ENCODE peak calls at places on chromosomes 2 and 18, in seven cellular contexts. P is neural progenitor cell, Y is OCI-LY7, O is GM23248, E is SK-N-SH, Q is GM23338, Z is HCT116. R is an unnamed sample.
A peak's percentile ranks its signal among the peaks of the same experiment; 100 is the strongest.

GRCh38 chr18:41660654-41661053 is 294.4 kb upstream of the PIK3C3 start:
- DNase-seq in P (no peak), Y (no peak), O (no peak), E (no peak), Q (no peak), Z (no peak), R (no peak)

GRCh38 chr2:197969391-197969893 is 165.0 kb downstream of the PLCL1 start:
- DNase-seq in P (no peak), Y (no peak), O (peak; percentile 84), E (no peak), Q (no peak), Z (no peak), R (peak; percentile 6)

GRCh38 chr2:65856423-65856822 is 424.0 kb upstream of the SPRED2 start:
- DNase-seq in P (no peak), Y (no peak), O (no peak), E (no peak), Q (no peak), Z (no peak), R (no peak)

GRCh38 chr2:239544846-239545465 is 144.1 kb upstream of the HDAC4 start:
- DNase-seq in P (no peak), Y (peak; percentile 1), O (no peak), E (no peak), Q (no peak), Z (no peak), R (no peak)

GRCh38 chr2:156434461-156435291 is 1.5 kb upstream of the GPD2 start:
- DNase-seq in P (peak; percentile 2), Y (peak; percentile 4), O (peak; percentile 50), E (no peak), Q (no peak), Z (no peak), R (no peak)

GRCh38 chr2:96824079-96824870 is 8.2 kb downstream of the CNNM3 start:
- DNase-seq in P (no peak), Y (no peak), O (no peak), E (no peak), Q (no peak), Z (no peak), R (peak; percentile 56)

GRCh38 chr2:158755738-158756137 is 39.4 kb upstream of the DAPL1 start:
- DNase-seq in P (peak; percentile 34), Y (no peak), O (peak; percentile 23), E (no peak), Q (peak; percentile 72), Z (peak; percentile 24), R (no peak)

GRCh38 chr2:170017848-170018492 is 160.0 kb upstream of the MYO3B start:
- DNase-seq in P (no peak), Y (no peak), O (peak; percentile 6), E (no peak), Q (no peak), Z (no peak), R (no peak)

GRCh38 chr2:38076710-38077430 is 919 bp upstream of the CYP1B1 start:
- DNase-seq in P (peak; percentile 82), Y (no peak), O (peak; percentile 98), E (peak; percentile 98), Q (peak; percentile 86), Z (peak; percentile 48), R (peak; percentile 93)

GRCh38 chr2:233072838-233073237 is 12.7 kb downstream of the INPP5D start:
- DNase-seq in P (no peak), Y (no peak), O (no peak), E (no peak), Q (no peak), Z (no peak), R (no peak)

GRCh38 chr2:113907297-113907696 is 17.4 kb downstream of the ACTR3 start:
- DNase-seq in P (no peak), Y (no peak), O (no peak), E (no peak), Q (no peak), Z (no peak), R (no peak)

GRCh38 chr2:152520759-152521158 is 185.8 kb downstream of the FMNL2 start:
- DNase-seq in P (no peak), Y (no peak), O (no peak), E (no peak), Q (no peak), Z (no peak), R (no peak)

GRCh38 chr2:152518016-152518415 is 183.0 kb downstream of the FMNL2 start:
- DNase-seq in P (no peak), Y (no peak), O (no peak), E (no peak), Q (no peak), Z (no peak), R (peak; percentile 28)

GRCh38 chr2:152523091-152523490 is 188.1 kb downstream of the FMNL2 start:
- DNase-seq in P (no peak), Y (no peak), O (peak; percentile 80), E (no peak), Q (no peak), Z (no peak), R (no peak)

GRCh38 chr2:152519581-152519952 is 184.6 kb downstream of the FMNL2 start:
- DNase-seq in P (no peak), Y (no peak), O (no peak), E (no peak), Q (no peak), Z (no peak), R (no peak)

GRCh38 chr2:152518656-152519580 is 183.9 kb downstream of the FMNL2 start:
- DNase-seq in P (peak; percentile 47), Y (no peak), O (no peak), E (no peak), Q (no peak), Z (no peak), R (no peak)
- TF ChIP-seq EZH2phosphoT487 in P (no peak), Y (no peak), O (no peak), E (no peak), Q (no peak), Z (no peak), R (no peak)

DNA sequence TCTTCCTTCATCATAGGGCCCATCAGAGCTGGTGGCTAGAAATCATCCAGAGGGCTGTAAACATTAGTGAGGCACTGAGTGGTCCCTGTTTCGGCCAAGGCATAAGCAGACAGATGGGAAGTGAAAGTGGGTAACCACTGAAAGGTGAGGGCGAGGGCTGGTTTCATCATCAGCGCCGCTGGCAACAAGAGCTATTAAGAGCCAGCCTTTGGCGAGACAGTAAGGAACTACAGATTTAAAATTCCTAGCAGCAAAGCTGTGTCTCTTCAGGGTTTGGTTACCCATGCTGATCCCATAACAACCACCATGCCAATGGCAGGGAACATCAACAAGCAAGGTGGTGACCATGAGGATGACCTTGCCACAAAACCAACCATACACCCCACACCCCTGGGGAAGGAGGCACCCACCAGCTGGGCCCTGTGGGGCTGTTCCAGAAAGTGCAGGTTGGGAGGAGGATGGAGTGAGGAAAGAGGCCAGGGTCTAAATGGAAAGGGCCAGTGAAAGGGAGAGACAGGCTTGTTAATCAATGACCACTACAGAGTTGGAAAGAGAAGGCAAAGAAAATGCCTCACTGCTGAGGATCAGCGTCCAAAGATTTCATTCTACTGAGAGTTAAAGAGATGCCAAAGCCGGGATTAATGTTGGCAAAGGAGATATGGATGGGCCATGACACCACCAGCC is 9.0 kb upstream of the SLC20A1 start:
- DNase-seq in P (no peak), Y (peak; percentile 22), O (no peak), E (no peak), Q (no peak), Z (no peak), R (no peak)
- TF ChIP-seq EZH2phosphoT487 in P (no peak), Y (no peak), O (no peak), E (no peak), Q (no peak), Z (no peak), R (no peak)

GRCh38 chr18:65934874-65935273 is 184.1 kb downstream of the CDH7 start:
- DNase-seq in P (no peak), Y (no peak), O (no peak), E (no peak), Q (no peak), Z (no peak), R (no peak)
- TF ChIP-seq EZH2phosphoT487 in P (no peak), Y (no peak), O (no peak), E (no peak), Q (no peak), Z (no peak), R (no peak)

GRCh38 chr18:46281185-46282176 is 177.3 kb downstream of the HAUS1 start:
- DNase-seq in P (peak; percentile 80), Y (peak; percentile 56), O (peak; percentile 89), E (peak; percentile 74), Q (peak; percentile 91), Z (peak; percentile 43), R (peak; percentile 86)
- TF ChIP-seq EZH2phosphoT487 in P (no peak), Y (no peak), O (no peak), E (no peak), Q (no peak), Z (no peak), R (no peak)

DNA sequence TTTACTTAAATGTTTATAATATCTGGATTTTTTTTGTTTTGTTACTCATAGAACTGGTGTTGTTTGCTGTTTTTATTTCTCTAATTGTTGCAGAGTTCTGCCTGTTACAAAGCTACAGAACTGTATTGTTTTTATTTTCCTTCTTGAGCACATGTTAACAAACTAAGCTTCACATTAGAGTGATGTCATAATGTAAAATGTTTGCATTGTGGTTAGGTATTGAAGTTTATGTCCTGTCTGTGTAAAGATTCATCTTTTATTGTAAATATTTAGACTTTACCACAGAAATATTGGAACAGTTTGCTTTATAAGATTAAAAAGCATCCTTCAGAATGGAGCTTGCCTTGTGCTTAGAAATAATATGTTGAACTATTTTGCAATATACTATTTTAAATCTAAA is 67.7 kb downstream of the CLIP4 start:
- DNase-seq in P (no peak), Y (no peak), O (no peak), E (no peak), Q (no peak), Z (no peak), R (no peak)
- TF ChIP-seq EZH2phosphoT487 in P (no peak), Y (no peak), O (no peak), E (no peak), Q (no peak), Z (no peak), R (no peak)

DNA sequence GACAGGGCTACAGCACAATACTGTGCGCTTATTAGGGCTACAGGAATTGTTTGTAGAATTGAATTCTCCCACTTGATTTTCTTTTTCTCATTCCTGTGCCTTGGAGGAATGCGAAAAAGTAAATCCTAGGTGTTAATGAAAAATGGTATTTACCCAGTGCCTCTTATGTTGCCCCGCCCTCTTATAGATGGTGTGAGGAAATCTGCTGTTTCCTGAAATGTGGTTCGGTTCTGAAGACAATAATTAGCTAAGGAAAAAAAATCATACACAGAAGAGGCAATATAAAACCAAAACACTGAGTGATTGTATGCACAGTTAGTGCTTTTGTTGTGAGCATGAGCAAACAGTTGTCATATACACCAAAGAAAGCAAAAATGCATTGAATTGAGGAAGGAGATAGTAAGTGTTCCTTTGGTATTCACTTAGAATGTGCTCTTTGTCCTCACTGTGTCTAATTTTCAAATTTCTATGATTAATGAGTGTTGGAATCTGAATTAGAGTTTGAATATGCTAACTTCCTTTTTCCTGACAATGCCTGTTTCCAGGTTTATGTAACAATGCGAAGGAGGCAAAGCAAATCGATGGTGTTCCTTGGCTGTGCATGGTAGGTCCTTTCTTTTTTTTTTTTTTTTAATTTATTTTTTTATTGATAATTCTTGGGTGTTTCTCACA is 78.8 kb upstream of the PNPT1 start:
- DNase-seq in P (no peak), Y (no peak), O (no peak), E (no peak), Q (no peak), Z (no peak), R (no peak)
- TF ChIP-seq EZH2phosphoT487 in P (no peak), Y (no peak), O (no peak), E (no peak), Q (no peak), Z (no peak), R (no peak)

R was measured in hepatocyte.